ENCODE peak calls at places on chromosomes 12 and 14, in nine cellular contexts. A is T-helper 9 cell, P is left kidney, D is SK-MEL-5, O is prostate gland, N is stromal cell of bone marrow, W is activated T-cell treated with anti-CD3 and anti-CD28 coated beads for 1 hour, R is GM12892, H is colonic mucosa. E is an unnamed sample.

GRCh38 chr12:130916251-130916911 is 37.3 kb upstream of the ADGRD1 start:
- DNase-seq in R (peak), H (peak), D (peak), A (no peak), P (peak), O (no peak), W (no peak), N (no peak), E (peak)

GRCh38 chr14:106622200-106622745 is 1095.9 kb downstream of the TMEM121 start:
- DNase-seq in A (peak), O (no peak), R (no peak), W (no peak), P (no peak), N (no peak), H (no peak), D (no peak), E (no peak)

GRCh38 chr12:10167588-10167987 is 4.3 kb downstream of the OLR1 start:
- DNase-seq in N (no peak), A (no peak), W (no peak), D (no peak), H (no peak), P (no peak), O (no peak), R (no peak), E (peak)

GRCh38 chr12:62866451-62867082 is 68.4 kb downstream of the PPM1H start:
- DNase-seq in W (no peak), A (no peak), N (no peak), P (peak), R (no peak), O (no peak), D (no peak), H (no peak), E (no peak)

GRCh38 chr12:3727877-3728632 is 24.9 kb downstream of the CRACR2A start:
- DNase-seq in O (no peak), D (no peak), A (no peak), H (no peak), R (no peak), N (peak), P (peak), W (no peak), E (peak)

GRCh38 chr12:52608161-52608560 is 6.9 kb upstream of the KRT72 start:
- DNase-seq in W (no peak), N (no peak), A (no peak), H (no peak), R (no peak), O (no peak), D (no peak), P (no peak), E (no peak)

GRCh38 chr12:49503674-49504180 is 35.1 kb upstream of the KCNH3 start:
- DNase-seq in N (no peak), P (peak), O (peak), A (no peak), H (peak), W (no peak), D (no peak), R (no peak), E (no peak)

GRCh38 chr12:50073206-50073605 is 11.9 kb upstream of the SMARCD1 start:
- DNase-seq in O (no peak), W (no peak), D (no peak), N (no peak), P (no peak), R (no peak), A (no peak), H (no peak), E (no peak)

GRCh38 chr12:26121841-26122680 is 2.8 kb downstream of the BHLHE41 start:
- DNase-seq in A (no peak), P (peak), N (no peak), R (no peak), O (no peak), H (peak), W (no peak), D (no peak), E (no peak)

GRCh38 chr12:75756771-75757170 is 245.4 kb upstream of the KRR1 start:
- DNase-seq in D (no peak), R (no peak), P (peak), W (no peak), A (no peak), N (no peak), H (no peak), O (no peak), E (no peak)

GRCh38 chr12:118842753-118843335 is 138.5 kb upstream of the SRRM4 start:
- DNase-seq in N (no peak), O (no peak), A (no peak), P (no peak), D (no peak), R (no peak), W (no peak), H (no peak), E (no peak)

GRCh38 chr12:122830517-122831214 is 4.6 kb upstream of the HIP1R start:
- DNase-seq in N (peak), R (no peak), A (no peak), D (no peak), W (no peak), O (no peak), H (peak), P (no peak), E (peak)

GRCh38 chr12:58906917-58907316 is 13.4 kb downstream of the LRIG3 start:
- DNase-seq in N (no peak), P (no peak), A (no peak), R (no peak), O (no peak), D (no peak), H (no peak), W (no peak), E (no peak)

GRCh38 chr14:36935976-36936678 is 236.3 kb downstream of the SLC25A21 start:
- DNase-seq in H (no peak), O (no peak), D (no peak), A (no peak), R (no peak), P (peak), W (no peak), N (no peak), E (no peak)